ENCODE peak calls at places on chromosomes 4 and X, in five cellular contexts. P is BJ, O is HFFc6, Y is substantia nigra, M is NCI-H2029. E is an unnamed sample.
A peak's percentile ranks its signal among the peaks of the same experiment; 100 is the strongest.

GRCh38 chrX:19443886-19444530 is 71.3 kb downstream of the MAP3K15 start:
- DNase-seq in P (no peak), O (no peak), Y (no peak), M (no peak), E (no peak)

GRCh38 chr4:188196134-188196735 is 57.0 kb downstream of the TRIML1 start:
- DNase-seq in P (no peak), O (no peak), Y (no peak), M (no peak), E (no peak)

GRCh38 chr4:148056879-148057278 is 325.0 kb downstream of the ARHGAP10 start:
- DNase-seq in P (no peak), O (peak; percentile 62), Y (peak; percentile 25), M (peak; percentile 61), E (peak; percentile 69)

GRCh38 chr4:159069922-159070321 is 33.0 kb upstream of the RAPGEF2 start:
- DNase-seq in P (peak; percentile 92), O (peak; percentile 63), Y (no peak), M (no peak), E (no peak)

GRCh38 chr4:74202062-74202586 is 44.2 kb downstream of the MTHFD2L start:
- DNase-seq in P (no peak), O (no peak), Y (no peak), M (no peak), E (no peak)

GRCh38 chr4:1600811-1601532 is 83.1 kb downstream of the FAM53A start:
- DNase-seq in P (no peak), O (no peak), Y (no peak), M (no peak), E (no peak)

GRCh38 chr4:7428261-7429068 is 6.3 kb downstream of the PSAPL1 start:
- DNase-seq in P (no peak), O (no peak), Y (no peak), M (no peak), E (no peak)

GRCh38 chrX:123959281-123960063 is 2.0 kb upstream of the STAG2 start:
- DNase-seq in P (no peak), O (no peak), Y (peak; percentile 12), M (no peak), E (peak; percentile 53)

GRCh38 chrX:148363836-148364235 is 136.6 kb upstream of the AFF2 start:
- DNase-seq in P (no peak), O (no peak), Y (no peak), M (no peak), E (no peak)

GRCh38 chr4:185145572-185145971 is 2.5 kb downstream of the SLC25A4 start:
- DNase-seq in P (no peak), O (no peak), Y (no peak), M (no peak), E (no peak)

GRCh38 chr4:85700362-85700761 is 225.4 kb downstream of the ARHGAP24 start:
- DNase-seq in P (no peak), O (no peak), Y (no peak), M (no peak), E (no peak)

GRCh38 chr4:116122131-116122530 is 963.2 kb downstream of the TRAM1L1 start:
- DNase-seq in P (no peak), O (no peak), Y (no peak), M (no peak), E (no peak)

GRCh38 chr4:159390648-159391047 is 287.8 kb downstream of the RAPGEF2 start:
- DNase-seq in P (peak; percentile 47), O (peak; percentile 94), Y (no peak), M (no peak), E (no peak)

GRCh38 chr4:180669637-180670036 is 1573.6 kb upstream of the TENM3 start:
- DNase-seq in P (no peak), O (no peak), Y (no peak), M (no peak), E (no peak)

GRCh38 chr4:31125496-31125895 is 405.3 kb downstream of the PCDH7 start:
- DNase-seq in P (no peak), O (no peak), Y (no peak), M (no peak), E (no peak)

GRCh38 chr4:141046255-141046654 is 87.0 kb downstream of the RNF150 start:
- DNase-seq in P (peak; percentile 96), O (peak; percentile 98), Y (no peak), M (no peak), E (no peak)

GRCh38 chrX:47502591-47503222 is 19.7 kb upstream of the ZNF41 start:
- DNase-seq in P (no peak), O (peak; percentile 45), Y (no peak), M (no peak), E (no peak)

GRCh38 chr4:153490985-153491483 is 24.9 kb downstream of the TMEM131L start:
- DNase-seq in P (no peak), O (no peak), Y (no peak), M (no peak), E (no peak)

GRCh38 chr4:42371306-42372063 is 25.8 kb upstream of the SHISA3 start:
- DNase-seq in P (no peak), O (no peak), Y (no peak), M (peak; percentile 2), E (no peak)

GRCh38 chr4:129264008-129264657 is 168.2 kb downstream of the C4orf33 start:
- DNase-seq in P (no peak), O (no peak), Y (no peak), M (no peak), E (no peak)

GRCh38 chrX:132226169-132226568 is 6.9 kb upstream of the RAP2C start:
- DNase-seq in P (no peak), O (no peak), Y (no peak), M (no peak), E (no peak)

GRCh38 chrX:108139303-108139702 is 47.7 kb downstream of the ATG4A start:
- DNase-seq in P (no peak), O (peak; percentile 23), Y (no peak), M (no peak), E (no peak)

GRCh38 chrX:20500171-20500865 is 233.6 kb upstream of the RPS6KA3 start:
- DNase-seq in P (no peak), O (no peak), Y (no peak), M (no peak), E (no peak)

GRCh38 chrX:136907626-136908025 is 27.1 kb upstream of the RBMX start:
- DNase-seq in P (no peak), O (no peak), Y (no peak), M (peak; percentile 22), E (no peak)

GRCh38 chrX:153539171-153539978 is 21.9 kb downstream of the ATP2B3 start:
- DNase-seq in P (no peak), O (peak; percentile 46), Y (peak; percentile 44), M (no peak), E (peak; percentile 71)

GRCh38 chr4:48290146-48290772 is 20.6 kb upstream of the TEC start:
- DNase-seq in P (no peak), O (no peak), Y (no peak), M (peak; percentile 9), E (no peak)

GRCh38 chrX:124001581-124001980 is 40.1 kb downstream of the STAG2 start:
- DNase-seq in P (no peak), O (no peak), Y (no peak), M (no peak), E (no peak)

GRCh38 chr4:121597346-121597934 is 99.3 kb downstream of the ANXA5 start:
- DNase-seq in P (no peak), O (no peak), Y (no peak), M (no peak), E (no peak)

GRCh38 chrX:119618439-119618838 is 12.2 kb upstream of the NKRF start:
- DNase-seq in P (no peak), O (no peak), Y (no peak), M (no peak), E (no peak)

GRCh38 chr4:5632043-5632440 is 76.3 kb downstream of the EVC2 start:
- DNase-seq in P (no peak), O (no peak), Y (no peak), M (no peak), E (no peak)

GRCh38 chrX:154362085-154362742 is 12.2 kb downstream of the FLNA start:
- DNase-seq in P (no peak), O (no peak), Y (no peak), M (no peak), E (no peak)

GRCh38 chrX:21166302-21166982 is 207.8 kb upstream of the CNKSR2 start:
- DNase-seq in P (no peak), O (no peak), Y (no peak), M (no peak), E (no peak)

GRCh38 chr4:106486533-106486932 is 118.0 kb upstream of the GIMD1 start:
- DNase-seq in P (no peak), O (no peak), Y (no peak), M (no peak), E (no peak)

GRCh38 chrX:16966745-16967144 is 20.3 kb downstream of the REPS2 start:
- DNase-seq in P (no peak), O (no peak), Y (no peak), M (no peak), E (no peak)

GRCh38 chrX:115632455-115632854 is 71.5 kb downstream of the PLS3 start:
- DNase-seq in P (no peak), O (peak; percentile 53), Y (no peak), M (no peak), E (no peak)

GRCh38 chr4:85720736-85721135 is 245.8 kb downstream of the ARHGAP24 start:
- DNase-seq in P (no peak), O (peak; percentile 36), Y (no peak), M (no peak), E (no peak)

GRCh38 chrX:113675278-113675677 is 834.6 kb upstream of the AMOT start:
- DNase-seq in P (no peak), O (no peak), Y (no peak), M (no peak), E (no peak)

GRCh38 chrX:118751950-118752783 is 24.8 kb downstream of the IL13RA1 start:
- DNase-seq in P (no peak), O (no peak), Y (no peak), M (no peak), E (no peak)